ENCODE peak calls at places on chromosomes 2 and 18, in eight cellular contexts. S is fibroblast of lung, B is heart right ventricle, A is right cardiac atrium, U is brain microvascular endothelial cell, O is colonic mucosa, W is pancreas, H is GM23338. P is an unnamed sample. For H3K27me3, the result is how much of the 10 kb centered on the place peaks cover.

GRCh38 chr18:46273861-46274260 is 169.7 kb downstream of the HAUS1 start:
- DNase-seq in S (no peak), B (no peak), A (no peak), U (no peak), O (no peak), W (no peak), H (no peak), P (no peak)

GRCh38 chr2:177612651-177613050 is 220.1 kb downstream of the AGPS start:
- DNase-seq in S (no peak), B (no peak), A (no peak), U (no peak), O (no peak), W (no peak), H (no peak), P (no peak)

GRCh38 chr2:219612605-219613286 is 14.7 kb upstream of the SLC4A3 start:
- DNase-seq in S (no peak), B (no peak), A (no peak), U (no peak), O (no peak), W (no peak), H (no peak), P (no peak)

GRCh38 chr2:128617029-128617590 is 298.4 kb upstream of the HS6ST1 start:
- DNase-seq in S (no peak), B (no peak), A (no peak), U (no peak), O (no peak), W (no peak), H (no peak), P (no peak)

GRCh38 chr2:225091336-225091735 is 49.1 kb upstream of the DOCK10 start:
- DNase-seq in S (peak), B (no peak), A (no peak), U (peak), O (no peak), W (no peak), H (no peak), P (no peak)

GRCh38 chr2:61962095-61962984 is 56.9 kb downstream of the COMMD1 start:
- DNase-seq in S (no peak), B (no peak), A (no peak), U (no peak), O (peak), W (no peak), H (peak), P (no peak)

GRCh38 chr2:207969249-207969648 is 56.1 kb downstream of the PLEKHM3 start:
- DNase-seq in S (no peak), B (no peak), A (no peak), U (no peak), O (no peak), W (no peak), H (no peak), P (no peak)

GRCh38 chr18:30271716-30272115 is 770.8 kb downstream of the DSC3 start:
- DNase-seq in S (no peak), B (no peak), A (no peak), U (no peak), O (no peak), W (no peak), H (peak), P (no peak)

GRCh38 chr18:59842947-59843346 is 56.8 kb upstream of the PMAIP1 start:
- DNase-seq in S (no peak), B (no peak), A (no peak), U (no peak), O (no peak), W (no peak), H (no peak), P (no peak)

GRCh38 chr2:55856936-55857335 is 66.6 kb downstream of the EFEMP1 start:
- DNase-seq in S (no peak), B (no peak), A (no peak), U (no peak), O (no peak), W (no peak), H (no peak), P (no peak)

GRCh38 chr2:45257820-45258219 is 248.6 kb upstream of the SIX2 start:
- DNase-seq in S (no peak), B (no peak), A (no peak), U (no peak), O (no peak), W (no peak), H (peak), P (no peak)
- H3K4me3 ChIP-seq in S (no peak), B (no peak), A (no peak), U (no peak), O (no peak), W (no peak), H (peak), P (no peak)

GRCh38 chr2:124025896-124026295 is 809 bp downstream of the CNTNAP5 start:
- DNase-seq in S (no peak), B (no peak), A (no peak), U (no peak), O (no peak), W (no peak), H (peak), P (no peak)

GRCh38 chr2:124027182-124027581 is 2.1 kb downstream of the CNTNAP5 start:
- DNase-seq in S (peak), B (no peak), A (no peak), U (peak), O (no peak), W (no peak), H (peak), P (no peak)

GRCh38 chr2:124024491-124025348 is at the start of gene CNTNAP5:
- DNase-seq in S (peak), B (peak), A (peak), U (peak), O (peak), W (peak), H (peak), P (peak)

DNA sequence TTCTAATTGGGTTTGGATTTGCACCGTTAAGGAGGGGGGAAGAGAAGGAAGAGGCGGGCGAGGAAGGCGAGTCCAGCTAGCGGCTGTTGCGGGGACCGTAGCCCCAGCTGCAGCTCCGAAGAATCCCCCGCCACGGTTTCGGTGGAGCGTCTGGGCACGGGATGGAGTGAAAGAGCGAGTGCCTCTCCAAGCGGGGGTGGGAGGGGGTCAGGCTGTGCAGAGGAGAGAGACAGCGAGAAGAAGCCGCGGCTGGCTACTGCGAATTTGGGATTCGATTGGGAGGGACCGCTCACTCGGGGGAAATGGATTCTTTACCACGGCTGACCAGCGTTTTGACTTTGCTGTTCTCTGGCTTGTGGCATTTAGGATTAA is 248 bp downstream of the CNTNAP5 start:
- DNase-seq in S (no peak), B (no peak), A (no peak), U (no peak), O (no peak), W (no peak), H (no peak), P (no peak)
- H3K27me3 ChIP-seq in S (under half), B (under half), A (under half), U (under half), O (under half), W (under half), H (under half), P (under half)

GRCh38 chr2:209976698-209977385 is 25.6 kb upstream of the RPE start:
- DNase-seq in S (no peak), B (no peak), A (no peak), U (no peak), O (no peak), W (no peak), H (no peak), P (no peak)

GRCh38 chr2:209974566-209974965 is 27.9 kb upstream of the RPE start:
- DNase-seq in S (no peak), B (no peak), A (no peak), U (no peak), O (no peak), W (no peak), H (no peak), P (no peak)

GRCh38 chr2:209970711-209971110 is 31.7 kb upstream of the RPE start:
- DNase-seq in S (no peak), B (no peak), A (no peak), U (no peak), O (no peak), W (no peak), H (no peak), P (no peak)

GRCh38 chr2:209970271-209970670 is 32.2 kb upstream of the RPE start:
- DNase-seq in S (no peak), B (no peak), A (no peak), U (no peak), O (no peak), W (no peak), H (no peak), P (no peak)

DNA sequence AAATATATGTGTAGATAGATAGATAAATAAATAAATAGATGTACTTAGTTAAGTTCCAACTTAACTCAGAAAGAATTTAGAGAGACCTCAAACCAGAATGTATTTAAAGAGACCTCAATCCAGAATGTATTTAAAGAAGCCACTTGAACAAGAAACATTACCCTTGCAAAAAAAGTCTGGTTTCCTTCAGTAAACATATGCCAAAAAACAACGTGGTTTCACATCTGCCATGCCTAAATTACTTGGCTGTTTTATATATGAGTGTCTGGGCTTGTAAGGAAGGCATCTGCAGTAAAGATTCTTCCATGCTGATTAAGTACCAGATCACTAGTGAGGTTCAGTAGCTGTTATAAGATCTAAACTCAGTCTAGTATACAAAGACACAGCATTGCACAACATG is 29.1 kb upstream of the RPE start:
- DNase-seq in S (peak), B (no peak), A (no peak), U (no peak), O (no peak), W (no peak), H (no peak), P (no peak)
- H3K4me3 ChIP-seq in S (no peak), B (no peak), A (no peak), U (no peak), O (no peak), W (no peak), H (no peak), P (no peak)

DNA sequence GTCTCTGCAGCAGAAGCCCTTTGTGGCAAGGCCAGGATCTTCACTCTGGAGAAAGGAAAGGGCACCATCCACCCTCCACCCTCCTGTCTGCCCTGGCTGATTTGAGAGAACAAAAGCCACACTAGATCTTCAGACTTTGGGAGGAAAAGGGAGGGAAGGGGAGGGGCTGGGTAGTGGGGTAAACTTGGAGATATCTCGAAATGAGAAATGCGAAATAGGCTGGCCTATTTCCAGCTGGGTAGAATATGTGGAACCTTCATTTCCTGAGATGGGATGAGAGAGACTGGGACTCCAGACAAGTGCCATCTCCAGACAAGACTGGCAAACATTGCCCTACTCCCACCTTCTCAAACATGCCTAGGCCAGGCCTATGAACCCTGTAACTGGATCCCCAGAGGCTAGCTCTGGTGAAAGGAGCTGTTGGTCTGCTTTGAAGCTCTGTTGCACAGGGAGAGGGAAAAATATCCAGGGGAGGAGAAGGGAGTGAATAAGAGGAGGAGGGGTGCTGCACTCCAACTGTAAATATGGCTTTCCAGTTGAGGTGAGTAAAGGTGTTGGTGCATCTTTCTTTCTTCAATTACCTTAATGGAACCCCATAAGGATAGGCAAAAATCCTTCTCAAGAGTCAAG is 1.7 kb downstream of the HOXD12 start:
- DNase-seq in S (no peak), B (no peak), A (no peak), U (no peak), O (peak), W (no peak), H (no peak), P (no peak)
- H3K27me3 ChIP-seq in S (half or more), B (half or more), A (under half), U (half or more), O (half or more), W (half or more), H (half or more), P (half or more)

GRCh38 chr18:27184115-27185024 is 738 bp downstream of the CHST9 start:
- DNase-seq in S (no peak), B (peak), A (peak), U (no peak), O (no peak), W (no peak), H (peak), P (peak)
- H3K4me3 ChIP-seq in S (no peak), B (peak), A (peak), U (peak), O (no peak), W (peak), H (peak), P (peak)

GRCh38 chr2:216372761-216373291 is 543 bp upstream of the MARCHF4 start:
- DNase-seq in S (peak), B (no peak), A (no peak), U (peak), O (no peak), W (no peak), H (no peak), P (no peak)
- H3K27me3 ChIP-seq in S (under half), B (under half), A (under half), U (under half), O (under half), W (under half), H (under half), P (under half)

GRCh38 chr2:110097506-110098220 is 18.0 kb downstream of the MALL start:
- DNase-seq in S (no peak), B (no peak), A (no peak), U (no peak), O (peak), W (no peak), H (peak), P (no peak)

GRCh38 chr2:110099036-110099420 is 16.6 kb downstream of the MALL start:
- DNase-seq in S (no peak), B (peak), A (no peak), U (no peak), O (no peak), W (no peak), H (no peak), P (no peak)

GRCh38 chr2:110099471-110100225 is 16.0 kb downstream of the MALL start:
- DNase-seq in S (no peak), B (no peak), A (no peak), U (no peak), O (no peak), W (no peak), H (no peak), P (no peak)

GRCh38 chr2:110101280-110101844 is 14.3 kb downstream of the MALL start:
- DNase-seq in S (peak), B (peak), A (peak), U (peak), O (peak), W (peak), H (peak), P (peak)

GRCh38 chr2:110095994-110096633 is 19.5 kb downstream of the MALL start:
- DNase-seq in S (no peak), B (no peak), A (no peak), U (no peak), O (no peak), W (no peak), H (no peak), P (no peak)
- H3K4me3 ChIP-seq in S (no peak), B (no peak), A (no peak), U (no peak), O (no peak), W (no peak), H (no peak), P (no peak)

P was measured in heart left ventricle.